ENCODE peak calls at places on chromosomes 16 and 17, in five cellular contexts. One of them, this sample, is unnamed.

GRCh38 chr17:80984749-80985148 is 6.9 kb upstream of the CHMP6 start:
- DNase-seq in left colon: no peak
- DNase-seq in skeletal muscle cell: peak; percentile 70
- DNase-seq in endothelial cell of umbilical vein: no peak
- DNase-seq in NAMALWA: no peak
- DNase-seq in this sample: peak; percentile 28

GRCh38 chr17:48814504-48814903 is 2.5 kb downstream of the TTLL6 start:
- DNase-seq in endothelial cell of umbilical vein: peak; percentile 53
- DNase-seq in left colon: no peak
- DNase-seq in skeletal muscle cell: no peak
- DNase-seq in NAMALWA: peak; percentile 76
- DNase-seq in this sample: peak; percentile 12

GRCh38 chr16:57167951-57168350 is 17.9 kb downstream of the PSME3IP1 start:
- DNase-seq in NAMALWA: peak; percentile 83
- DNase-seq in skeletal muscle cell: peak; percentile 52
- DNase-seq in endothelial cell of umbilical vein: peak; percentile 83
- DNase-seq in left colon: no peak
- DNase-seq in this sample: no peak

GRCh38 chr17:32798938-32799337 is 78.0 kb downstream of the MYO1D start:
- DNase-seq in NAMALWA: no peak
- DNase-seq in left colon: no peak
- DNase-seq in endothelial cell of umbilical vein: peak; percentile 63
- DNase-seq in skeletal muscle cell: no peak
- DNase-seq in this sample: no peak

GRCh38 chr16:84806256-84806889 is 13.4 kb upstream of the CRISPLD2 start:
- DNase-seq in NAMALWA: no peak
- DNase-seq in skeletal muscle cell: peak; percentile 81
- DNase-seq in endothelial cell of umbilical vein: peak; percentile 80
- DNase-seq in left colon: no peak
- DNase-seq in this sample: peak; percentile 59

GRCh38 chr16:54546481-54546880 is 259.9 kb upstream of the IRX3 start:
- DNase-seq in NAMALWA: no peak
- DNase-seq in skeletal muscle cell: no peak
- DNase-seq in endothelial cell of umbilical vein: no peak
- DNase-seq in left colon: no peak
- DNase-seq in this sample: no peak

GRCh38 chr17:78653382-78653781 is 76.2 kb upstream of the DNAH17 start:
- DNase-seq in endothelial cell of umbilical vein: peak; percentile 16
- DNase-seq in skeletal muscle cell: no peak
- DNase-seq in left colon: no peak
- DNase-seq in NAMALWA: no peak
- DNase-seq in this sample: no peak

GRCh38 chr17:44751331-44751730 is 7.5 kb upstream of the ADAM11 start:
- DNase-seq in skeletal muscle cell: no peak
- DNase-seq in endothelial cell of umbilical vein: no peak
- DNase-seq in left colon: no peak
- DNase-seq in NAMALWA: no peak
- DNase-seq in this sample: no peak

GRCh38 chr17:44400226-44400847 is 10.9 kb upstream of the ITGA2B start:
- DNase-seq in left colon: no peak
- DNase-seq in NAMALWA: peak; percentile 43
- DNase-seq in skeletal muscle cell: no peak
- DNase-seq in endothelial cell of umbilical vein: peak; percentile 36
- DNase-seq in this sample: no peak

GRCh38 chr17:40095944-40096791 is 4.2 kb downstream of the NR1D1 start:
- DNase-seq in NAMALWA: peak; percentile 63
- DNase-seq in endothelial cell of umbilical vein: no peak
- DNase-seq in skeletal muscle cell: no peak
- DNase-seq in left colon: peak; percentile 75
- DNase-seq in this sample: no peak

GRCh38 chr17:39664581-39665561 is at the start of gene TCAP:
- DNase-seq in left colon: no peak
- DNase-seq in skeletal muscle cell: no peak
- DNase-seq in endothelial cell of umbilical vein: no peak
- DNase-seq in NAMALWA: no peak
- DNase-seq in this sample: no peak

GRCh38 chr16:10929853-10930754 is 12.2 kb downstream of the DEXI start:
- DNase-seq in left colon: no peak
- DNase-seq in skeletal muscle cell: no peak
- DNase-seq in endothelial cell of umbilical vein: no peak
- DNase-seq in NAMALWA: no peak
- DNase-seq in this sample: no peak

GRCh38 chr16:2740476-2740875 is 12.0 kb upstream of the SRRM2 start:
- DNase-seq in endothelial cell of umbilical vein: no peak
- DNase-seq in NAMALWA: no peak
- DNase-seq in skeletal muscle cell: no peak
- DNase-seq in left colon: no peak
- DNase-seq in this sample: no peak

GRCh38 chr17:73123606-73124320 is 31.3 kb upstream of the SLC39A11 start:
- DNase-seq in endothelial cell of umbilical vein: no peak
- DNase-seq in NAMALWA: no peak
- DNase-seq in skeletal muscle cell: no peak
- DNase-seq in left colon: no peak
- DNase-seq in this sample: no peak

GRCh38 chr16:10031955-10032354 is 150.3 kb downstream of the GRIN2A start:
- DNase-seq in skeletal muscle cell: no peak
- DNase-seq in left colon: no peak
- DNase-seq in endothelial cell of umbilical vein: no peak
- DNase-seq in NAMALWA: no peak
- DNase-seq in this sample: no peak

GRCh38 chr17:77444653-77445029 is 303.9 kb downstream of the SEC14L1 start:
- DNase-seq in NAMALWA: peak; percentile 89
- DNase-seq in endothelial cell of umbilical vein: no peak
- DNase-seq in skeletal muscle cell: no peak
- DNase-seq in left colon: no peak
- DNase-seq in this sample: no peak

GRCh38 chr16:83390759-83391158 is 417.0 kb upstream of the HSBP1 start:
- DNase-seq in skeletal muscle cell: no peak
- DNase-seq in NAMALWA: no peak
- DNase-seq in left colon: no peak
- DNase-seq in endothelial cell of umbilical vein: no peak
- DNase-seq in this sample: peak; percentile 35

GRCh38 chr17:50642071-50642721 is 7.5 kb downstream of the ABCC3 start:
- DNase-seq in endothelial cell of umbilical vein: no peak
- DNase-seq in NAMALWA: no peak
- DNase-seq in skeletal muscle cell: no peak
- DNase-seq in left colon: no peak
- DNase-seq in this sample: no peak

GRCh38 chr17:10640475-10640874 is 16.6 kb downstream of the MYH3 start:
- DNase-seq in left colon: no peak
- DNase-seq in endothelial cell of umbilical vein: no peak
- DNase-seq in NAMALWA: no peak
- DNase-seq in skeletal muscle cell: peak; percentile 56
- DNase-seq in this sample: no peak

GRCh38 chr17:3935825-3936355 is 19.6 kb upstream of the P2RX1 start:
- DNase-seq in NAMALWA: no peak
- DNase-seq in left colon: no peak
- DNase-seq in endothelial cell of umbilical vein: peak; percentile 11
- DNase-seq in skeletal muscle cell: no peak
- DNase-seq in this sample: no peak

GRCh38 chr17:40076101-40076498 is 13.3 kb downstream of the THRA start:
- DNase-seq in skeletal muscle cell: no peak
- DNase-seq in endothelial cell of umbilical vein: no peak
- DNase-seq in NAMALWA: no peak
- DNase-seq in left colon: peak; percentile 45
- DNase-seq in this sample: no peak

GRCh38 chr17:2302740-2303277 is 776 bp downstream of the SMG6 start:
- DNase-seq in skeletal muscle cell: no peak
- DNase-seq in NAMALWA: peak; percentile 13
- DNase-seq in left colon: no peak
- DNase-seq in endothelial cell of umbilical vein: no peak
- DNase-seq in this sample: no peak

GRCh38 chr17:50361561-50362480 is 11.2 kb downstream of the MRPL27 start:
- DNase-seq in left colon: peak; percentile 46
- DNase-seq in skeletal muscle cell: peak; percentile 36
- DNase-seq in endothelial cell of umbilical vein: peak; percentile 61
- DNase-seq in NAMALWA: peak; percentile 83
- DNase-seq in this sample: peak; percentile 32

GRCh38 chr17:77318491-77319210 is 177.9 kb downstream of the SEC14L1 start:
- DNase-seq in left colon: peak; percentile 53
- DNase-seq in skeletal muscle cell: no peak
- DNase-seq in endothelial cell of umbilical vein: no peak
- DNase-seq in NAMALWA: no peak
- DNase-seq in this sample: no peak

GRCh38 chr17:82287849-82288601 is 14.5 kb upstream of the CSNK1D start:
- DNase-seq in NAMALWA: no peak
- DNase-seq in skeletal muscle cell: no peak
- DNase-seq in endothelial cell of umbilical vein: peak; percentile 73
- DNase-seq in left colon: peak; percentile 96
- DNase-seq in this sample: peak; percentile 85

GRCh38 chr16:23771642-23772041 is 16.8 kb downstream of the CHP2 start:
- DNase-seq in skeletal muscle cell: no peak
- DNase-seq in endothelial cell of umbilical vein: no peak
- DNase-seq in NAMALWA: no peak
- DNase-seq in left colon: no peak
- DNase-seq in this sample: no peak

GRCh38 chr17:4364622-4365041 is 1.8 kb downstream of the UBE2G1 start:
- DNase-seq in NAMALWA: no peak
- DNase-seq in skeletal muscle cell: no peak
- DNase-seq in left colon: no peak
- DNase-seq in endothelial cell of umbilical vein: no peak
- DNase-seq in this sample: no peak

GRCh38 chr16:3065069-3065741 is at the start of gene IL32:
- DNase-seq in skeletal muscle cell: peak; percentile 26
- DNase-seq in endothelial cell of umbilical vein: peak; percentile 88
- DNase-seq in NAMALWA: no peak
- DNase-seq in left colon: peak; percentile 92
- DNase-seq in this sample: no peak

GRCh38 chr16:84839956-84840355 is 20.2 kb downstream of the CRISPLD2 start:
- DNase-seq in endothelial cell of umbilical vein: no peak
- DNase-seq in NAMALWA: no peak
- DNase-seq in left colon: no peak
- DNase-seq in skeletal muscle cell: no peak
- DNase-seq in this sample: no peak

GRCh38 chr16:65959978-65960377 is 406.5 kb upstream of the CDH5 start:
- DNase-seq in left colon: no peak
- DNase-seq in endothelial cell of umbilical vein: no peak
- DNase-seq in skeletal muscle cell: no peak
- DNase-seq in NAMALWA: no peak
- DNase-seq in this sample: no peak

GRCh38 chr16:57029161-57030160 is 40.1 kb downstream of the NLRC5 start:
- DNase-seq in endothelial cell of umbilical vein: no peak
- DNase-seq in skeletal muscle cell: no peak
- DNase-seq in left colon: no peak
- DNase-seq in NAMALWA: no peak
- DNase-seq in this sample: no peak

GRCh38 chr17:152860-153420 is 15.6 kb downstream of the SCGB1C2 start:
- DNase-seq in endothelial cell of umbilical vein: no peak
- DNase-seq in skeletal muscle cell: no peak
- DNase-seq in NAMALWA: no peak
- DNase-seq in left colon: peak; percentile 11
- DNase-seq in this sample: no peak

GRCh38 chr16:57082664-57083063 is 9.7 kb upstream of the CPNE2 start:
- DNase-seq in NAMALWA: no peak
- DNase-seq in left colon: no peak
- DNase-seq in endothelial cell of umbilical vein: no peak
- DNase-seq in skeletal muscle cell: no peak
- DNase-seq in this sample: no peak

GRCh38 chr16:67101301-67101675 is 8.5 kb upstream of the PHAF1 start:
- DNase-seq in NAMALWA: no peak
- DNase-seq in skeletal muscle cell: no peak
- DNase-seq in left colon: no peak
- DNase-seq in endothelial cell of umbilical vein: no peak
- DNase-seq in this sample: no peak

GRCh38 chr17:16286947-16287562 is 66.2 kb downstream of the CENPV start:
- DNase-seq in left colon: no peak
- DNase-seq in NAMALWA: peak; percentile 86
- DNase-seq in endothelial cell of umbilical vein: no peak
- DNase-seq in skeletal muscle cell: peak; percentile 20
- DNase-seq in this sample: no peak

This sample was measured in smooth muscle cell of the brain vasculature.